ENCODE peak calls at places on chromosomes 5 and 9, in six cellular contexts. E is thoracic aorta, C is fibroblast of mammary gland, I is HCT116, N is osteocyte, J is BJ. F is an unnamed sample.

GRCh38 chr5:8840237-8840636 is 705.6 kb downstream of the SEMA5A start:
- DNase-seq in C (no peak), J (no peak), E (no peak), N (no peak), I (no peak), F (no peak)

GRCh38 chr9:37390759-37391158 is 31.7 kb upstream of the GRHPR start:
- DNase-seq in C (no peak), N (no peak), J (no peak), I (peak; percentile 26), E (no peak), F (no peak)

GRCh38 chr9:91101598-91102168 is 260.0 kb downstream of the AUH start:
- DNase-seq in N (no peak), I (no peak), J (no peak), C (no peak), E (no peak), F (no peak)

GRCh38 chr9:20722221-20722620 is 38.2 kb downstream of the FOCAD start:
- DNase-seq in E (no peak), C (no peak), N (no peak), I (no peak), J (no peak), F (no peak)

GRCh38 chr9:89755835-89756234 is 151.0 kb downstream of the GADD45G start:
- DNase-seq in N (no peak), E (no peak), C (peak; percentile 59), I (no peak), J (no peak), F (no peak)

GRCh38 chr9:99239341-99240055 is 17.4 kb downstream of the SEC61B start:
- DNase-seq in E (no peak), C (peak; percentile 75), J (no peak), N (no peak), I (no peak), F (no peak)

GRCh38 chr5:135271533-135272310 is 127.3 kb downstream of the MACROH2A1 start:
- DNase-seq in I (no peak), N (no peak), C (peak; percentile 21), E (no peak), J (no peak), F (no peak)

GRCh38 chr9:95003694-95004451 is 277.4 kb downstream of the AOPEP start:
- DNase-seq in I (no peak), C (peak; percentile 48), J (no peak), N (peak; percentile 88), E (no peak), F (no peak)

GRCh38 chr5:142016576-142016975 is 3.7 kb upstream of the GNPDA1 start:
- DNase-seq in C (no peak), J (no peak), E (no peak), I (no peak), N (no peak), F (no peak)

DNA sequence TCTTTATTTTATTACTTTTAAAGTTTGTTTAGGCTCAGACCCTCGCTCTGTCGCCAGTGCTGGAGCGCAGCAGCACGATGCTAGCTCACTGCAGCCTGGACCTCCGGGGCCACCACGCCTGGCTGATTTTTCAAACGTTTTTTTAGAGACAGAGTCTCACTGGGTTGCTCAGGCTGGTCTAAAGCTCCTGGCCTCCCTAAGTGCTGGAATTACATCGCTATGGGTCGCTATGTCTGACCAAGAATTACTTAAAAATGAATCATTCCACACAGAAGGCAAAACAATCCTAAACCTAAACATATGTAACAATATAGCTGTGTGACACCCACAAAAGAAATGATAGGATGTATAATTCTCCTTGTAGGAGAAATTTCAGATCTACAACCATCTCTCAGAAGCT is 86.9 kb upstream of the SIMC1 start:
- DNase-seq in J (no peak), N (no peak), E (no peak), I (no peak), C (peak; percentile 55), F (no peak)
- TF ChIP-seq CTCF in J (no peak), N (no peak), E (no peak), I (no peak), C (no peak), F (no peak)

GRCh38 chr9:6007770-6008168 is 7.7 kb downstream of the RANBP6 start:
- DNase-seq in J (no peak), C (peak; percentile 24), E (peak; percentile 22), N (peak; percentile 92), I (peak; percentile 27), F (peak; percentile 88)

GRCh38 chr9:6008169-6008979 is 7.0 kb downstream of the RANBP6 start:
- DNase-seq in E (peak; percentile 90), I (peak; percentile 98), C (peak; percentile 99), N (peak; percentile 97), J (peak; percentile 90), F (peak; percentile 90)

DNA sequence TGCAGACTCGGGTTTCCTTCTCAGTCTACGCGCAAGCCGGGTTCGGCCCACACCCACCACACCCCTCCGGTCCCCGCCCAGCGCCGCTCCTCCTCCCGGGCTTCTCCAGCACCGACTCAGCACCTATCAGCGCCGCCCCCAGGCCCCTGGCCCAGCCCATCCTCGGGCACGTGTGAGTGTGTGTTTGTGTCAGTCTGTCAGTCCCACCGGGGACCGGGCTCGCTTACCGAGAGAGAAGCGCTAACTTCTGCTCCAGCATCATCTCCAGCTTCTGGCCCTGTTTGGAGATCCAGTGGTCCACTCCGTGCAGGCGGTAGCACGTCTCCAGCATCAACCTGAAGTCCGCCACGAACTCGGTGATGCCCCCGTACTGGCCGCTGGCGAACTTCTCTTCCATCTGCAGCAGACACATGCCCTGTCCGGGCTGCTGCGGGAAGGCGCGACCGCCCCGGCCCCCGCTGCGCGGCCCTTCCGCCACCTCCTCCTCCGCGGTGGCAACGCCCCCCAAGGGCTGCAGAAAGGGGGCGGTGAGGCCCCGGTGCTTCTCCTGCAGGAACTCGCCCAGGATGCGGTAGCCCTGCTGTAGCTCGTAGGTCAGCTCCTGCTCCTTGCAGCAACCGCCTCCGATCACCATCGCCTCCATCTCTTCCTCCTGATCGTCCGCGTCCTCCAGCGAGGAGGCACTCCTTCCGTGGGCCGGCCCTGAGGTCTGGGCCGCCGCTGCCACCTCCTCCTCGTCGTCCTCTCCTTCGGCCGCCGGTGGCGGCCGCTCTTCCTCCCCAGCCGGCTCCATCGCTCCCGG is 8.3 kb downstream of the RANBP6 start:
- DNase-seq in J (peak; percentile 38), C (peak; percentile 83), E (peak; percentile 68), I (peak; percentile 72), N (peak; percentile 94), F (peak; percentile 93)
- TF ChIP-seq CTCF in J (no peak), C (no peak), E (no peak), I (no peak), N (no peak), F (no peak)

GRCh38 chr9:112790231-112790774 is 39.7 kb downstream of the SNX30 start:
- DNase-seq in J (no peak), C (no peak), I (no peak), E (no peak), N (no peak), F (no peak)

GRCh38 chr9:112795946-112796345 is 45.4 kb downstream of the SNX30 start:
- DNase-seq in E (no peak), J (no peak), I (no peak), C (no peak), N (no peak), F (no peak)

GRCh38 chr9:112796485-112796884 is 45.9 kb downstream of the SNX30 start:
- DNase-seq in N (no peak), C (no peak), J (no peak), E (no peak), I (no peak), F (no peak)

GRCh38 chr9:112792670-112793069 is 42.1 kb downstream of the SNX30 start:
- DNase-seq in J (no peak), E (no peak), C (no peak), N (no peak), I (no peak), F (no peak)

GRCh38 chr9:112793213-112793810 is 42.8 kb downstream of the SNX30 start:
- DNase-seq in C (peak; percentile 68), J (no peak), E (no peak), N (no peak), I (peak; percentile 51), F (no peak)
- TF ChIP-seq CTCF in C (peak; percentile 86), J (peak; percentile 87), E (peak; percentile 41), N (peak; percentile 45), I (peak; percentile 86), F (peak; percentile 66)

GRCh38 chr5:54379590-54379989 is 69.2 kb upstream of the ARL15 start:
- DNase-seq in J (no peak), E (no peak), C (no peak), N (no peak), I (no peak), F (no peak)

GRCh38 chr5:54383225-54383624 is 72.3 kb upstream of the HSPB3 start:
- DNase-seq in C (peak; percentile 48), I (no peak), E (no peak), J (no peak), N (no peak), F (no peak)

GRCh38 chr5:54383941-54384340 is 71.6 kb upstream of the HSPB3 start:
- DNase-seq in N (no peak), I (no peak), C (no peak), J (no peak), E (no peak), F (no peak)

GRCh38 chr5:54384356-54384933 is 71.1 kb upstream of the HSPB3 start:
- DNase-seq in J (no peak), C (no peak), I (no peak), N (no peak), E (no peak), F (no peak)

DNA sequence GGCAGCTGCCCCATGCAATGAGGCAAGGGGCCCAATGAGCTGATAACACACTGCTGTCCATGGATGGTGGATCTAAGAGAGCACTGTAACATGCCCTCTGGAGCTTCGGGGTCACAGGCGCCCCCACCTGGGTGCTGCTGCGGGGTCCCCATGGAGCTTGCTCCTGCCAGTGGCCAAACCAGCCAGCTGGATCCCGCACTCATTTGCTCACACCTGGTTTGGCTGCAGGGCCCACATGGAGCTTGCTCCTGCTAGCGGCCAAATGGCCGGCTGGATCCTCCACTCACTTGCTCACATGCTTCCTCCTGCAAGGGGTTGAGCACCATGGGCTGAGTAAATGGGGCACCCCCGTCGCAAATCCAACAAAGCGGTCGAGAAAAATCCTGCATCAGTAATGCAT is 68.3 kb upstream of the ARL15 start:
- DNase-seq in I (no peak), N (no peak), C (no peak), J (no peak), E (no peak), F (no peak)
- TF ChIP-seq CTCF in I (no peak), N (no peak), C (no peak), J (no peak), E (no peak), F (no peak)

GRCh38 chr9:97046228-97046627 is 7.3 kb upstream of the CTSV start:
- DNase-seq in N (peak; percentile 76), J (no peak), C (peak; percentile 20), I (peak; percentile 83), E (no peak), F (no peak)

GRCh38 chr9:97038909-97039781 is at the start of gene CTSV:
- DNase-seq in N (peak; percentile 93), E (peak; percentile 14), J (no peak), I (peak; percentile 73), C (peak; percentile 68), F (peak; percentile 91)

GRCh38 chr9:97038551-97038908 is 412 bp downstream of the CTSV start:
- DNase-seq in C (no peak), E (no peak), I (no peak), N (peak; percentile 79), J (no peak), F (no peak)

GRCh38 chr9:97045300-97045699 is 6.4 kb upstream of the CTSV start:
- DNase-seq in E (no peak), C (no peak), N (no peak), J (no peak), I (no peak), F (no peak)

DNA sequence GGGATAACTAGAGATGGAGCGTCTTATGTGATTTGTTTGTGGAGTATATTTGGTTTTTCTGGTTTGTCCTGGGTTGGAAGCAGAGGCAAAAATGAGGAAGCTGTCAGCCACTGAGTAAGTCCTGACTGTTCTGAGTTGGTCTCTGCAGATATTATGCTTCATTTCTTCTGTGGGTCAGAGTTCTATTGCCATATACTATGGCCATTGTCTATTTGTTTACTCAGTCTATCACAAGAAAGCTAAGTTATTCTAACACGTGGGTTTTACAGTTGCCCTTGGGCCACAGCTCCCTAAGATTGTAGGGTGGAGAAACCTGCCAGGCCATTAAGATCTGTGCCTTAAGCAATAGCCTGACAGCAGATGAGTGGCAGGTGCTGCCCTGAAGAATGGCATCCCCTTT is 3.0 kb upstream of the CTSV start:
- DNase-seq in I (no peak), E (no peak), N (peak; percentile 17), C (no peak), J (no peak), F (no peak)
- TF ChIP-seq CTCF in I (no peak), E (no peak), N (no peak), C (no peak), J (no peak), F (no peak)